ENCODE peak calls at places on chromosomes 12 and 14, in seven cellular contexts. Q is NCI-H524; I is colonic mucosa; B is mesothelial cell of epicardium; R is effector CD4-positive, alpha-beta T cell; F is AG20443; L is GM03348. O is an unnamed sample.

GRCh38 chr14:105365681-105366080 is 32.7 kb upstream of the TEX22 start:
- DNase-seq in Q (no peak), I (no peak), B (no peak), R (no peak), F (no peak), L (no peak), O (no peak)

GRCh38 chr12:58346032-58346632 is 404.8 kb downstream of the ATP23 start:
- DNase-seq in Q (no peak), I (no peak), B (no peak), R (no peak), F (peak), L (peak), O (peak)

GRCh38 chr12:23049180-23049579 is 424.2 kb downstream of the ETNK1 start:
- DNase-seq in Q (no peak), I (no peak), B (no peak), R (no peak), F (no peak), L (no peak), O (no peak)

GRCh38 chr14:69708586-69709169 is 58.3 kb upstream of the SRSF5 start:
- DNase-seq in Q (peak), I (no peak), B (no peak), R (no peak), F (no peak), L (peak), O (peak)

GRCh38 chr12:29155079-29155478 is 6.0 kb downstream of the FAR2 start:
- DNase-seq in Q (no peak), I (no peak), B (no peak), R (no peak), F (no peak), L (no peak), O (no peak)

GRCh38 chr12:43675048-43675904 is 83.3 kb downstream of the PUS7L start:
- DNase-seq in Q (no peak), I (no peak), B (no peak), R (no peak), F (no peak), L (no peak), O (no peak)

GRCh38 chr12:111453071-111453989 is 47.6 kb downstream of the SH2B3 start:
- DNase-seq in Q (no peak), I (peak), B (no peak), R (no peak), F (no peak), L (peak), O (no peak)

GRCh38 chr14:22095845-22096510 is 422.4 kb upstream of the OR4E1 start:
- DNase-seq in Q (no peak), I (no peak), B (no peak), R (no peak), F (no peak), L (no peak), O (no peak)

GRCh38 chr14:59465570-59466150 is 480 bp upstream of the GPR135 start:
- DNase-seq in Q (no peak), I (no peak), B (no peak), R (no peak), F (no peak), L (no peak), O (no peak)

GRCh38 chr14:104927901-104928300 is 3.2 kb downstream of the PLD4 start:
- DNase-seq in Q (no peak), I (no peak), B (no peak), R (no peak), F (no peak), L (no peak), O (no peak)

GRCh38 chr14:52014601-52015267 is 25.4 kb downstream of the RTRAF start:
- DNase-seq in Q (no peak), I (no peak), B (no peak), R (no peak), F (no peak), L (no peak), O (peak)

GRCh38 chr14:63918411-63918810 is 65.6 kb downstream of the SYNE2 start:
- DNase-seq in Q (no peak), I (no peak), B (no peak), R (no peak), F (no peak), L (no peak), O (no peak)

GRCh38 chr14:50351016-50351415 is 38.9 kb downstream of the DMAC2L start:
- DNase-seq in Q (no peak), I (no peak), B (no peak), R (no peak), F (peak), L (peak), O (no peak)

GRCh38 chr12:94260017-94260416 is 111.6 kb downstream of the PLXNC1 start:
- DNase-seq in Q (no peak), I (no peak), B (no peak), R (no peak), F (no peak), L (no peak), O (no peak)

GRCh38 chr12:45234134-45234865 is 18.4 kb downstream of the ANO6 start:
- DNase-seq in Q (no peak), I (no peak), B (no peak), R (no peak), F (peak), L (peak), O (no peak)

GRCh38 chr12:121858662-121859572 is at the start of gene HPD:
- DNase-seq in Q (no peak), I (peak), B (no peak), R (no peak), F (peak), L (peak), O (no peak)

GRCh38 chr14:23430733-23431105 is 4.7 kb downstream of the MYH7 start:
- DNase-seq in Q (no peak), I (no peak), B (no peak), R (no peak), F (peak), L (no peak), O (no peak)

GRCh38 chr12:119156401-119156800 is 22.3 kb upstream of the HSPB8 start:
- DNase-seq in Q (no peak), I (no peak), B (no peak), R (no peak), F (peak), L (no peak), O (no peak)

GRCh38 chr14:96938946-96939345 is 141.8 kb downstream of the VRK1 start:
- DNase-seq in Q (no peak), I (no peak), B (no peak), R (no peak), F (no peak), L (no peak), O (no peak)

GRCh38 chr12:48744251-48745008 is 27.9 kb upstream of the CCNT1 start:
- DNase-seq in Q (no peak), I (no peak), B (no peak), R (no peak), F (no peak), L (no peak), O (no peak)

GRCh38 chr12:68772714-68773113 is 26.7 kb downstream of the SLC35E3 start:
- DNase-seq in Q (no peak), I (no peak), B (no peak), R (no peak), F (no peak), L (no peak), O (no peak)

GRCh38 chr12:69108024-69108423 is 131.3 kb upstream of the CPSF6 start:
- DNase-seq in Q (no peak), I (no peak), B (no peak), R (no peak), F (no peak), L (no peak), O (peak)

GRCh38 chr14:101882141-101882935 is 82.0 kb upstream of the DYNC1H1 start:
- DNase-seq in Q (no peak), I (no peak), B (no peak), R (no peak), F (no peak), L (no peak), O (no peak)

GRCh38 chr12:124786065-124786964 is 77.3 kb downstream of the SCARB1 start:
- DNase-seq in Q (no peak), I (peak), B (no peak), R (no peak), F (peak), L (peak), O (peak)

GRCh38 chr12:9349888-9350885 is 142.0 kb upstream of the PZP start:
- DNase-seq in Q (no peak), I (no peak), B (no peak), R (no peak), F (no peak), L (no peak), O (no peak)

GRCh38 chr14:64294672-64295413 is 672 bp upstream of the ESR2 start:
- DNase-seq in Q (peak), I (peak), B (peak), R (peak), F (peak), L (peak), O (peak)

GRCh38 chr12:44000309-44000952 is 164.6 kb downstream of the TMEM117 start:
- DNase-seq in Q (peak), I (peak), B (no peak), R (peak), F (peak), L (peak), O (peak)

GRCh38 chr12:67355428-67356385 is 86.5 kb downstream of the CAND1 start:
- DNase-seq in Q (no peak), I (no peak), B (no peak), R (peak), F (peak), L (peak), O (peak)

GRCh38 chr12:104177663-104178501 is 37.7 kb upstream of the TXNRD1 start:
- DNase-seq in Q (no peak), I (peak), B (no peak), R (no peak), F (peak), L (peak), O (no peak)

GRCh38 chr14:54722791-54723432 is 156.0 kb downstream of the SAMD4A start:
- DNase-seq in Q (peak), I (no peak), B (no peak), R (no peak), F (no peak), L (no peak), O (peak)